ENCODE peak calls at places on chromosomes 12 and 14, in five cellular contexts. Z is ovary; K is HCT116; H is pancreas; T is CD4-positive, CD25-positive, alpha-beta regulatory T cell. X is an unnamed sample.

GRCh38 chr12:133120385-133121191 is 9.5 kb downstream of the ZNF891 start:
- DNase-seq in K (no peak), Z (no peak), T (no peak), H (no peak), X (no peak)

GRCh38 chr12:82517027-82517426 is 158.7 kb downstream of the METTL25 start:
- DNase-seq in K (peak; percentile 22), Z (no peak), T (peak; percentile 3), H (no peak), X (no peak)

GRCh38 chr14:33026850-33027420 is 88.3 kb downstream of the NPAS3 start:
- DNase-seq in K (no peak), H (peak; percentile 15), T (no peak), Z (peak; percentile 49), X (no peak)

GRCh38 chr12:19129486-19130223 is at the start of gene PLEKHA5:
- DNase-seq in H (peak; percentile 84), K (peak; percentile 23), Z (peak; percentile 83), T (peak; percentile 14), X (peak; percentile 65)

GRCh38 chr14:77741438-77741837 is 19.5 kb downstream of the SNW1 start:
- DNase-seq in K (no peak), Z (no peak), T (no peak), H (no peak), X (no peak)

GRCh38 chr12:5033883-5034282 is 9.8 kb upstream of the KCNA5 start:
- DNase-seq in Z (no peak), K (no peak), H (no peak), T (no peak), X (no peak)

GRCh38 chr12:14853966-14854365 is 10.6 kb upstream of the ART4 start:
- DNase-seq in H (no peak), K (no peak), T (no peak), Z (no peak), X (no peak)

GRCh38 chr14:103372552-103373304 is 12.5 kb upstream of the MARK3 start:
- DNase-seq in H (no peak), T (no peak), Z (no peak), K (peak; percentile 72), X (no peak)

GRCh38 chr12:64670856-64671639 is 60.8 kb downstream of the RASSF3 start:
- DNase-seq in K (peak; percentile 59), T (no peak), H (no peak), Z (no peak), X (no peak)

GRCh38 chr12:53496752-53497032 is 2.6 kb downstream of the MAP3K12 start:
- DNase-seq in H (no peak), K (no peak), T (no peak), Z (no peak), X (no peak)

GRCh38 chr14:99559286-99559990 is 44.6 kb downstream of the CCDC85C start:
- DNase-seq in H (no peak), Z (no peak), K (no peak), T (no peak), X (no peak)

GRCh38 chr14:104318558-104319488 is 180.4 kb downstream of the KIF26A start:
- DNase-seq in Z (peak; percentile 35), T (no peak), K (no peak), H (no peak), X (no peak)

GRCh38 chr12:103742349-103742784 is 98.7 kb downstream of the NT5DC3 start:
- DNase-seq in T (no peak), H (no peak), K (no peak), Z (no peak), X (no peak)

GRCh38 chr12:120249875-120250795 is 15.4 kb downstream of the PXN start:
- DNase-seq in K (no peak), H (no peak), Z (no peak), T (peak; percentile 86), X (peak; percentile 86)

GRCh38 chr12:68998036-68998435 is 65.1 kb upstream of the CPM start:
- DNase-seq in T (no peak), K (no peak), H (no peak), Z (no peak), X (no peak)

GRCh38 chr14:55610717-55611370 is 30.8 kb downstream of the KTN1 start:
- DNase-seq in T (no peak), H (no peak), Z (no peak), K (no peak), X (no peak)

GRCh38 chr12:27905285-27906126 is 67.0 kb downstream of the PTHLH start:
- DNase-seq in Z (no peak), K (no peak), T (no peak), H (no peak), X (no peak)

GRCh38 chr12:41058266-41058665 is 129.9 kb upstream of the PDZRN4 start:
- DNase-seq in T (no peak), K (no peak), H (no peak), Z (no peak), X (no peak)

GRCh38 chr12:4281173-4281654 is 7.7 kb downstream of the CCND2 start:
- DNase-seq in H (no peak), Z (no peak), K (no peak), T (no peak), X (no peak)

GRCh38 chr12:12716845-12717585 is at the start of gene CDKN1B:
- DNase-seq in Z (peak; percentile 95), K (peak; percentile 65), H (peak; percentile 96), T (peak; percentile 96), X (peak; percentile 94)

GRCh38 chr12:99157946-99158345 is 489.6 kb upstream of the GARIN6 start:
- DNase-seq in T (no peak), K (no peak), Z (no peak), H (no peak), X (no peak)

GRCh38 chr12:70627677-70628076 is 9.6 kb downstream of the PTPRB start:
- DNase-seq in H (no peak), Z (no peak), K (no peak), T (no peak), X (no peak)
- H3K27ac ChIP-seq in H (no peak overlapping the region), Z (no peak overlapping the region), K (no peak overlapping the region), T (no peak overlapping the region), X (no peak overlapping the region)

GRCh38 chr12:124896461-124896860 is 18.0 kb downstream of the UBC start:
- DNase-seq in T (no peak), Z (no peak), K (no peak), H (no peak), X (no peak)

GRCh38 chr12:124901003-124901402 is 13.4 kb downstream of the UBC start:
- DNase-seq in K (no peak), H (no peak), T (no peak), Z (no peak), X (no peak)

GRCh38 chr12:124902916-124903315 is 11.5 kb downstream of the UBC start:
- DNase-seq in K (no peak), Z (no peak), T (no peak), H (no peak), X (no peak)

GRCh38 chr12:124893792-124894516 is 20.5 kb downstream of the UBC start:
- DNase-seq in Z (no peak), H (no peak), K (no peak), T (no peak), X (no peak)

GRCh38 chr12:124898200-124898950 is 16.1 kb downstream of the UBC start:
- DNase-seq in Z (peak; percentile 75), T (peak; percentile 85), K (no peak), H (no peak), X (no peak)
- H3K27ac ChIP-seq in Z (peak overlapping the region; percentile 24), T (no peak overlapping the region), K (no peak overlapping the region), H (no peak overlapping the region), X (no peak overlapping the region)

GRCh38 chr12:87809916-87810315 is 219.3 kb downstream of the C12orf50 start:
- DNase-seq in Z (no peak), K (no peak), T (no peak), H (no peak), X (no peak)

GRCh38 chr12:87802721-87803011 is 226.5 kb downstream of the C12orf50 start:
- DNase-seq in T (no peak), K (no peak), H (no peak), Z (no peak), X (no peak)

GRCh38 chr12:87801860-87802720 is 227.1 kb downstream of the C12orf50 start:
- DNase-seq in T (no peak), K (no peak), H (no peak), Z (no peak), X (no peak)

GRCh38 chr12:87807127-87807526 is 222.1 kb downstream of the C12orf50 start:
- DNase-seq in H (no peak), K (no peak), T (no peak), Z (no peak), X (no peak)

DNA sequence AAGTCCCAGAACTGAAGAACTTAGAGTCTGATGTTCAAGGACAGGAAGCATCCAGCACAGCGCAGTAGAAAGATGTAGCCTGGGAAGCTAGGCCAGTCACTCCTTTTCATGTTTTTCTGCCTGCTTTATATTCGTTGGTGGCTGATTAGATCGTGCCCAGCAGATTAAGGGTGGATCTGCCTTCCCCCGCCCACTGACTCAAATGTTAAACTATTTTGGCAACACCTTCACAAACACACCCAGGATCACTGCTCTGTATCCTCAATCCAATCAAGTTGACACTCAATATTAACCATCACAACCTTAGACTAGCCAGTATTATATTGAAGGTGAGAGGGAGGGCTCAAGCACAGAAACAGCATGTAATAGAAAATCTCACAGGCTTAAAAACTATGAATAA is 222.9 kb downstream of the C12orf50 start:
- DNase-seq in H (no peak), Z (no peak), K (no peak), T (no peak), X (no peak)
- H3K27ac ChIP-seq in H (no peak overlapping the region), Z (no peak overlapping the region), K (no peak overlapping the region), T (no peak overlapping the region), X (peak overlapping the region; percentile 36)

GRCh38 chr12:91819132-91819447 is 326.6 kb downstream of the BTG1 start:
- DNase-seq in T (no peak), K (no peak), Z (no peak), H (no peak), X (no peak)

GRCh38 chr12:91817512-91817911 is 328.1 kb downstream of the BTG1 start:
- DNase-seq in K (no peak), Z (no peak), T (no peak), H (no peak), X (no peak)

GRCh38 chr12:91813701-91814100 is 331.9 kb downstream of the BTG1 start:
- DNase-seq in Z (no peak), T (no peak), K (no peak), H (no peak), X (no peak)

GRCh38 chr12:91818236-91819131 is 327.2 kb downstream of the BTG1 start:
- DNase-seq in Z (no peak), H (no peak), T (no peak), K (no peak), X (no peak)
- H3K27ac ChIP-seq in Z (no peak overlapping the region), H (peak overlapping the region; percentile 66), T (no peak overlapping the region), K (no peak overlapping the region), X (peak overlapping the region; percentile 8)